ENCODE peak calls at places on chromosomes 1 and 21, in five cellular contexts. Y, C, A, O and U are unnamed samples.

GRCh38 chr1:100423832-100424337 is 71.6 kb downstream of the CDC14A start:
- DNase-seq in Y (no peak), A (no peak), C (no peak), O (no peak), U (no peak)

GRCh38 chr21:39726133-39726532 is 18.9 kb upstream of the IGSF5 start:
- DNase-seq in A (no peak), O (no peak), Y (no peak), C (no peak), U (no peak)

GRCh38 chr1:224065455-224065854 is 48.5 kb upstream of the FBXO28 start:
- DNase-seq in Y (no peak), O (no peak), C (no peak), A (no peak), U (no peak)

GRCh38 chr21:46189213-46189958 is 5.1 kb upstream of the SPATC1L start:
- DNase-seq in O (no peak), A (no peak), C (no peak), Y (no peak), U (no peak)

GRCh38 chr1:20086800-20087199 is 16.8 kb downstream of the PLA2G5 start:
- DNase-seq in O (no peak), C (no peak), Y (no peak), A (no peak), U (no peak)

GRCh38 chr1:161905269-161905884 is 118.3 kb downstream of the OLFML2B start:
- DNase-seq in C (no peak), A (no peak), O (no peak), Y (peak; percentile 29), U (no peak)

GRCh38 chr1:36206323-36206858 is 17.9 kb upstream of the THRAP3 start:
- DNase-seq in C (no peak), O (no peak), A (no peak), Y (no peak), U (no peak)

GRCh38 chr1:96374076-96374762 is 347.4 kb upstream of the PTBP2 start:
- DNase-seq in O (no peak), Y (no peak), C (no peak), A (no peak), U (no peak)

GRCh38 chr1:25194576-25195020 is 37.7 kb downstream of the SYF2 start:
- DNase-seq in Y (no peak), O (no peak), A (no peak), C (peak; percentile 91), U (no peak)

GRCh38 chr1:193113258-193113991 is 8.2 kb upstream of the GLRX2 start:
- DNase-seq in O (no peak), C (no peak), Y (no peak), A (no peak), U (no peak)

GRCh38 chr1:217482356-217483102 is 148.4 kb downstream of the GPATCH2 start:
- DNase-seq in O (no peak), A (peak; percentile 14), Y (peak; percentile 59), C (peak; percentile 30), U (no peak)

GRCh38 chr1:54742262-54742661 is 22.1 kb downstream of the PARS2 start:
- DNase-seq in O (no peak), Y (no peak), C (no peak), A (no peak), U (no peak)

GRCh38 chr21:21114456-21114855 is 116.2 kb downstream of the NCAM2 start:
- DNase-seq in Y (no peak), A (no peak), C (no peak), O (no peak), U (no peak)

GRCh38 chr1:204478921-204479320 is 15.7 kb downstream of the PIK3C2B start:
- DNase-seq in O (no peak), Y (no peak), C (no peak), A (no peak), U (no peak)

GRCh38 chr1:81330521-81330920 is 470.2 kb upstream of the ADGRL2 start:
- DNase-seq in C (no peak), O (no peak), A (no peak), Y (no peak), U (no peak)

GRCh38 chr1:199272690-199273089 is 633.9 kb downstream of the PTPRC start:
- DNase-seq in C (peak; percentile 35), Y (no peak), A (peak; percentile 69), O (no peak), U (peak; percentile 66)

GRCh38 chr21:39385299-39386145 is 36.6 kb upstream of the HMGN1 start:
- DNase-seq in A (peak; percentile 62), O (no peak), C (no peak), Y (no peak), U (peak; percentile 92)

GRCh38 chr1:7588457-7588827 is 182.7 kb upstream of the VAMP3 start:
- DNase-seq in A (no peak), Y (no peak), C (no peak), O (no peak), U (peak; percentile 17)

GRCh38 chr1:204207136-204207616 is 6.6 kb downstream of the GOLT1A start:
- DNase-seq in C (no peak), A (no peak), Y (peak; percentile 64), O (peak; percentile 77), U (peak; percentile 44)

GRCh38 chr1:226125097-226125630 is 61.4 kb downstream of the ACBD3 start:
- DNase-seq in Y (peak; percentile 86), A (no peak), O (peak; percentile 89), C (peak; percentile 58), U (peak; percentile 95)

GRCh38 chr1:145696630-145696960 is 10.6 kb downstream of the PDZK1 start:
- DNase-seq in O (no peak), Y (no peak), C (no peak), A (no peak), U (no peak)

GRCh38 chr1:157967205-157967604 is 26.2 kb upstream of the KIRREL1 start:
- DNase-seq in C (no peak), O (no peak), Y (no peak), A (no peak), U (no peak)

GRCh38 chr1:28127617-28128257 is 39.3 kb upstream of the EYA3 start:
- DNase-seq in C (no peak), Y (no peak), O (no peak), A (no peak), U (no peak)

GRCh38 chr1:20887269-20887668 is 100.2 kb upstream of the HP1BP3 start:
- DNase-seq in A (no peak), Y (no peak), C (no peak), O (no peak), U (no peak)

GRCh38 chr1:239572183-239572582 is 185.8 kb downstream of the CHRM3 start:
- DNase-seq in O (no peak), C (no peak), A (no peak), Y (no peak), U (no peak)

GRCh38 chr1:202090994-202091393 is 31.7 kb upstream of the GPR37L1 start:
- DNase-seq in Y (no peak), O (no peak), C (no peak), A (no peak), U (no peak)
- TF ChIP-seq CTCF in Y (no peak), O (no peak), C (no peak), A (no peak), U (no peak)

GRCh38 chr1:216306830-216307229 is 116.4 kb downstream of the USH2A start:
- DNase-seq in A (no peak), O (no peak), C (no peak), Y (no peak), U (no peak)
- TF ChIP-seq CTCF in A (no peak), O (no peak), C (no peak), Y (no peak), U (no peak)

GRCh38 chr1:77781683-77782082 is 2.2 kb downstream of the MIGA1 start:
- DNase-seq in A (no peak), Y (no peak), O (no peak), C (no peak), U (no peak)

GRCh38 chr1:77783141-77783540 is 3.7 kb downstream of the MIGA1 start:
- DNase-seq in C (no peak), O (no peak), Y (no peak), A (no peak), U (no peak)

GRCh38 chr1:77776007-77776725 is 3.3 kb upstream of the MIGA1 start:
- DNase-seq in C (no peak), Y (no peak), O (no peak), A (no peak), U (no peak)

DNA sequence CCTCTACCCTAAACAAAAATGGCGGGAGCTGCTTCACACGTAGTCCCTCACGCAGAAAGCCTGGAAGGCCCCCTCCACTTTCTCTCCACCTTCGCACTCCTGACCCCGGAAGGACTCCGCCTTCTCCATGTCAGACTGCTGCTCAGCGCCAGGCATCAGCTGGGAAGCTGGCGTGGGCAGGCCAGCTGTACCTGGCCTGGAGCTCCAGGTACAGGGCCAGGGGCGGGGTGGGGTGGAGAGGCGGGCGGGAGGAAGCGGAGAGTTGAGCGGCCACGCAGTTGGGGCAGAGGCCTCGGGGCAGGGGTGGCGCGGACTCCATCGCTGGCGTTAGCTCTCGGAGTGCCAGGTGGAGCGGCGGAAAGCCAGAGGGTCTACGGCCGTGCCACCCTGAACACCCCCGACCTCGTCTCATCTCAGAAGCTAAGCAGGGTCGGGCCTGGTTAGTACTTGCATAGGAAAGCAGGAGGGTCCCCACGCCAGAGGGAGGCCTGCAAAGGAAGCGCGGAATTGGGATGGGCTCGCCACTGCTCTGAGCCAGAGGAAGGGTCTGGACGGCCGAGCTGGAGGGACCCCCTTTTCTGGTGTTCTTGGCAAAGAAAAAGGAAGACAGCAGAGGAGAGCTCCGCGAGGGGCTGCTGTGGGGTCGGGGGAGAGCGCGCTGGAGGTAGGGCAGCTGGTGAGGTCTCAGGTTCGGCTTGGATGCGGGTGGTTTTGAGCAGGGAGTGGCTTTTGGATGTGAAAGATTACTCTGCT is at the start of gene MIGA1:
- DNase-seq in O (peak; percentile 74), C (peak; percentile 63), A (peak; percentile 73), Y (peak; percentile 91), U (peak; percentile 93)
- TF ChIP-seq CTCF in O (no peak), C (no peak), A (no peak), Y (peak; percentile 9), U (no peak)

GRCh38 chr1:29830383-29830782 is 594.1 kb downstream of the PTPRU start:
- DNase-seq in C (no peak), Y (no peak), A (no peak), O (no peak), U (no peak)

GRCh38 chr1:29830916-29831315 is 594.6 kb downstream of the PTPRU start:
- DNase-seq in A (no peak), O (no peak), C (no peak), Y (no peak), U (no peak)

GRCh38 chr1:29827801-29828525 is 591.6 kb downstream of the PTPRU start:
- DNase-seq in A (no peak), C (no peak), Y (no peak), O (no peak), U (no peak)

GRCh38 chr1:29828526-29829447 is 592.5 kb downstream of the PTPRU start:
- DNase-seq in A (no peak), Y (no peak), O (no peak), C (no peak), U (no peak)

DNA sequence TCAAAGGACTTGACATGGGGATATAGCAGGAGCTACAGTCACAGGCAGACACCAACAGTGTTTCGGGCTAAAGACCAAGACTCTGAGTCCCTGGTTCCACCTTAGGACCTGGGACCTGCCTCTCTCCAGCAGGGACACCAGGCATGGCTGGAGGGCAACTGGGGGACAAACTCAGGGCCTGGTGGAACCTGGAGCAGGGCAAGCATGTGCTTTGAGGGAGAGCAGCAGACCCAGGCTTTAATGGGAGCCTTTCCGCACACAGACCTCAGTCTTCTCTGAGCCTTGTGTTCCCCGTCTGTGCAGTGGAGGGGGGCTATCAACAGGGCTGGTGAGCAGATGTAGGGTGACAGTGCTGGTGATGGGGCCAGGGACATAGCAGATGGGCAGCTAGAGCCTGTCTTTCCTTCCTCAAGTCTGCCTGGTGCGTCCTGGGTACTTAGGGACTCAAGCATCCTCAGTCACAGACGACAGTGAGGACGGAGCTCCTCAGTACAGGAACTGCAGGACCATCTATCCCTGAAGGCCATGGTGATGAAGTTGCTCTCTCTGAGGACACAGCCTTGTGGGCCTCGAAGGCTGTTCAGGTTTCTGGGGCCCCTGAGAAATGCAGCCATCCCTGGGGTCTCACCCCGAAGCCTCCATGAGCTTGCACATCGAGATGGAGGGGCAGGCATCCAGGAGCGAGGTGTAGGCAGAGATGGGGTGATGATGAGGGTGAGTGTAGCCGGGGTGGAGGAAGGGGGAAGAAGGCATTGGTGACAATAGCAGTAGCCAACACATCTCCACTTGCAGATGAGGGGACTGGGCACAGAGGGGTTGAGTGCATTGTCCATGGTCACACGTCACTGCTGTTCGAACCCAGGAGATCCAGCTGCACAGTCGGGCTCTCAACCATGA is 593.4 kb downstream of the PTPRU start:
- DNase-seq in O (no peak), Y (no peak), C (no peak), A (no peak), U (no peak)
- TF ChIP-seq CTCF in O (no peak), Y (no peak), C (no peak), A (no peak), U (no peak)